ENCODE peak calls at places on chromosomes 7 and 10, in six cellular contexts. N is GM23248, P is hepatocyte, U is PC-3, J is HCT116, C is OCI-LY7. K is an unnamed sample.

GRCh38 chr10:100158044-100158805 is 27.6 kb downstream of the ERLIN1 start:
- DNase-seq in U (no peak), C (no peak), N (no peak), J (no peak), P (no peak), K (no peak)

GRCh38 chr10:48253970-48254657 is 20.4 kb downstream of the FRMPD2 start:
- DNase-seq in N (peak; percentile 52), J (no peak), U (peak; percentile 73), C (no peak), P (no peak), K (no peak)

GRCh38 chr7:45000096-45001032 is at the start of gene CCM2:
- DNase-seq in C (peak; percentile 50), P (peak; percentile 63), J (no peak), N (peak; percentile 71), U (peak; percentile 40), K (peak; percentile 76)

GRCh38 chr7:128352138-128352537 is 8.4 kb upstream of the RBM28 start:
- DNase-seq in J (no peak), U (no peak), N (peak; percentile 55), P (peak; percentile 63), C (no peak), K (no peak)

GRCh38 chr7:121873795-121874194 is 834 bp downstream of the PTPRZ1 start:
- DNase-seq in N (peak; percentile 18), C (no peak), J (no peak), U (no peak), P (no peak), K (no peak)

GRCh38 chr7:41688012-41688625 is 14.8 kb downstream of the INHBA start:
- DNase-seq in N (peak; percentile 55), P (no peak), U (peak; percentile 58), J (no peak), C (no peak), K (no peak)

GRCh38 chr7:98214811-98215321 is 3.6 kb downstream of the BHLHA15 start:
- DNase-seq in P (peak; percentile 3), N (no peak), U (no peak), C (no peak), J (no peak), K (no peak)

GRCh38 chr10:17923728-17924127 is 28.0 kb upstream of the SLC39A12 start:
- DNase-seq in U (peak; percentile 92), N (peak; percentile 94), P (peak; percentile 12), J (no peak), C (no peak), K (no peak)

GRCh38 chr7:37028909-37029440 is 304.7 kb upstream of the AOAH start:
- DNase-seq in J (peak; percentile 24), P (no peak), N (no peak), C (no peak), U (no peak), K (no peak)

GRCh38 chr10:49079499-49079898 is 35.8 kb downstream of the VSTM4 start:
- DNase-seq in C (no peak), P (no peak), N (no peak), J (no peak), U (no peak), K (no peak)

GRCh38 chr10:110407301-110408170 is 90.2 kb upstream of the DUSP5 start:
- DNase-seq in U (peak; percentile 40), J (no peak), P (no peak), C (no peak), N (peak; percentile 49), K (no peak)
- H3K4me1 ChIP-seq in U (peaks cover 49% of the 10 kb centered on the region), J (peaks cover 88% of the 10 kb centered on the region), P (peaks cover 40% of the 10 kb centered on the region), C (peaks cover 50% of the 10 kb centered on the region), N (peaks cover 52% of the 10 kb centered on the region), K (peaks cover 44% of the 10 kb centered on the region)

GRCh38 chr7:131897016-131897789 is 340.8 kb upstream of the PODXL start:
- DNase-seq in U (peak; percentile 62), N (peak; percentile 87), C (no peak), P (no peak), J (peak; percentile 12), K (no peak)
- H3K9me2 ChIP-seq in U (no peaks in the 10 kb centered on the region), N (no peaks in the 10 kb centered on the region), C (no peaks in the 10 kb centered on the region), P (no peaks in the 10 kb centered on the region), J (no peaks in the 10 kb centered on the region), K (no peaks in the 10 kb centered on the region)

DNA sequence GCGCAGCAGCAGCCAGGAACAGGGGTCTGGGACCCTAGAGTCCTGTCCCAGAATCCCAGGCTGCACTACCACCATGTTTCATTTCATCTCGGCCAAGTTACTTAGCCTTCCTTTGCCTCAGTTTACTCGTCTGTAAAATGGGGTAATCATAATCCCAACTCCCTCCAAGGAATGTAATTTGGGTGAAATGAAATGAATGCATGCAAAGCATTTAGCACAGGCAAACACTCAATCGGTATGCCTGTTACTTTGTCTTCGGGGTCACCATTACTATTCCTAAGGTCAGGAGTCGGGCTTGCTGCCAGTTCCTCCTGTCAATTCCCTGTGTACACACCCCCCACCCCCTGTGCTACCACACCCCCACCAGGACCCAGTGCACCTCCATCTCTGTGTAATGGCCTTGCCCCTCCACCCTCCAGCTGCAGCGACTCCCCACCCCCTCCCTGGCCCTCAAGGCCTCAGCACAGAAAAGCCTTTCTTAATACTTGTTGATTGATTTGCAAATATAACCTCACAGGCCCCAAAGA is 1.7 kb downstream of the TNS3 start:
- DNase-seq in P (peak; percentile 56), N (peak; percentile 36), U (peak; percentile 71), C (no peak), J (no peak), K (peak; percentile 67)
- H3K4me1 ChIP-seq in P (peaks cover 58% of the 10 kb centered on the region), N (peaks cover 29% of the 10 kb centered on the region), U (peaks cover 67% of the 10 kb centered on the region), C (peaks cover 71% of the 10 kb centered on the region), J (peaks cover 44% of the 10 kb centered on the region), K (peaks cover 65% of the 10 kb centered on the region)

GRCh38 chr7:131896189-131896855 is 339.9 kb upstream of the PODXL start:
- DNase-seq in U (no peak), C (no peak), P (no peak), N (no peak), J (no peak), K (no peak)

GRCh38 chr7:131900785-131901287 is 344.4 kb upstream of the PODXL start:
- DNase-seq in J (no peak), C (no peak), U (no peak), N (no peak), P (no peak), K (no peak)

GRCh38 chr7:131899271-131900030 is 343.0 kb upstream of the PODXL start:
- DNase-seq in J (no peak), U (no peak), P (no peak), C (no peak), N (peak; percentile 29), K (no peak)

GRCh38 chr7:131895541-131896173 is 339.2 kb upstream of the PODXL start:
- DNase-seq in U (peak; percentile 95), N (peak; percentile 98), J (peak; percentile 78), P (peak; percentile 48), C (no peak), K (no peak)

GRCh38 chr7:131897790-131898165 is 341.4 kb upstream of the PODXL start:
- DNase-seq in N (no peak), U (no peak), P (no peak), C (no peak), J (no peak), K (no peak)
- H3K9me2 ChIP-seq in N (no peaks in the 10 kb centered on the region), U (no peaks in the 10 kb centered on the region), P (no peaks in the 10 kb centered on the region), C (no peaks in the 10 kb centered on the region), J (no peaks in the 10 kb centered on the region), K (no peaks in the 10 kb centered on the region)

DNA sequence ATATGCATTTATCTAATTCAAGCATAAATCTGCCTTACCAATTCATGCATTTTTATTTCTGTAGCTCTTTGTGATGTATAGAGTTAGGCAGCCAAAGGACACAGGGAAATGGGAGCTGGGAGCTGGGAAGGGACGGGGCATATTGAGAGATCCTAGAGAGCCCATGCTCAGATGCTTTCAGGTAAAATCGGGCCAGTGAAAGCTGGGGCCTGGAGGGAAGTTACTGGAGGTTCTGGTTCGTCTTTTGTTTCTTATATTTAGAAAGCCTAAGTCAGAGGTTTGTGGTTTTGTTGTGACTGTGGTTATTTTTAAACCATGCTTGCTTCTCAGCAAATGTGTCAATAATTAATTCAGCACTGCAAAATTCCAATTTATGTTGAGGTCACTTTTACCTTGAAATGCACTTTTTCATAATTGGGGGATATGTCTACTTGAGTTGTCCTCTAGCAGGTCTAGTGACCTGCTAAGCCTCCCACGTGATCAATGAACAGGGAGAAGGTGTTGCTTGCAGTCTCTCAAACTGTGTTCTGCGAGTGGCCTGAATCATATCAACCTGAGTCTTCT is 5.0 kb downstream of the IFIT3 start:
- DNase-seq in P (no peak), U (no peak), J (no peak), N (peak; percentile 34), C (peak; percentile 16), K (no peak)
- H3K4me1 ChIP-seq in P (peaks cover 23% of the 10 kb centered on the region), U (peaks cover 38% of the 10 kb centered on the region), J (peaks cover 31% of the 10 kb centered on the region), N (peaks cover 37% of the 10 kb centered on the region), C (peaks cover 24% of the 10 kb centered on the region), K (peaks cover 17% of the 10 kb centered on the region)

DNA sequence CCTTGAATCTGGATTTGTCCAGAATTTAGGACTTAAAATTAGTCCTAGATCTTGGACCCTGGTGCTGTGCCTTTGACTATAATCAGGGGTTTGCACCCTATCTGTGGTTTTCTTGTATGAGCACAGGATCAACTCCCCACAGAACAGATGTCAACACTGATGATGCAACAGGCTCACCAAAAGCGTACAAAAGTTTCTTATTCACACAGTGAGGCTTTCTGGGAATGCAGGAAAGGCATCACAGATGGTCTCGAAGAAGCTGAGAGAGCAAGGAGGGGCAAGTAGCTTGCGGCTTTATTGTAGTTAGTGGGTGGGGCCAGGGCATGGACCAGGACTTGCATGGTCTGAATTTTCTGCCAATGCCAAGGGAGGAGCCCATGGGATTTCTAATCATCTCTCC is 46.2 kb downstream of the SEC61G start:
- DNase-seq in P (no peak), U (no peak), N (no peak), J (no peak), C (no peak), K (no peak)
- H3K9me2 ChIP-seq in P (no peaks in the 10 kb centered on the region), U (no peaks in the 10 kb centered on the region), N (no peaks in the 10 kb centered on the region), J (no peaks in the 10 kb centered on the region), C (no peaks in the 10 kb centered on the region), K (no peaks in the 10 kb centered on the region)

DNA sequence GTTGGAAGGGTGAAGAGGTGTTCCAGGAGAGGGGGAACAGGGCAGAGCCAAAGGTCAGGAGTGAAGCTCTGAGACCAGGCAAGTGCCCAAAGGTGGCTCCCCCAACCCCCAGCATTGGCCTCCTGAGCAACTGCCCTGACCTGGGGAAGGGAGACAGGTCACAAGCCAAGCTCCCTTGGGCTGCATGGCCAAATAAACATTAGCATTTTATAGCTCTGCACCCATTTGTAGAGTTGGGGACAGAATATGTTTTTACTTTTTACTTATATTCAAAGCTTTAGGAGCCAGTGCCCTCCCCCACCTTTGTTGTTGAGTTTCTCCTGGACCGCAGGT is 4.0 kb downstream of the UNC5B start:
- DNase-seq in C (no peak), U (no peak), J (no peak), N (no peak), P (no peak), K (no peak)
- H3K4me1 ChIP-seq in C (peaks cover 13% of the 10 kb centered on the region), U (peaks cover 19% of the 10 kb centered on the region), J (peaks cover 59% of the 10 kb centered on the region), N (peaks cover 8% of the 10 kb centered on the region), P (peaks cover 49% of the 10 kb centered on the region), K (no peaks in the 10 kb centered on the region)

GRCh38 chr7:131898418-131898817 is 342.0 kb upstream of the PODXL start:
- DNase-seq in J (no peak), U (peak; percentile 15), C (no peak), P (no peak), N (peak; percentile 66), K (no peak)
- H3K9me2 ChIP-seq in J (no peaks in the 10 kb centered on the region), U (no peaks in the 10 kb centered on the region), C (no peaks in the 10 kb centered on the region), P (no peaks in the 10 kb centered on the region), N (no peaks in the 10 kb centered on the region), K (no peaks in the 10 kb centered on the region)